ENCODE peak calls at places on chromosomes 1 and 21, in six cellular contexts. Q is prostate gland, V is cardiac muscle cell, K is fibroblast of mammary gland, Y is AG04450, S is fibroblast of lung. W is an unnamed sample.
A peak's percentile ranks its signal among the peaks of the same experiment; 100 is the strongest.

GRCh38 chr1:152107984-152108898 is 7.0 kb downstream of the TCHH start:
- DNase-seq in Q (no peak), V (no peak), K (peak; percentile 57), Y (no peak), S (peak; percentile 55), W (peak; percentile 20)

GRCh38 chr21:29360799-29361765 is 62.4 kb downstream of the BACH1 start:
- DNase-seq in Q (no peak), V (no peak), K (no peak), Y (no peak), S (no peak), W (no peak)

GRCh38 chr1:55833452-55834160 is 618.4 kb upstream of the USP24 start:
- DNase-seq in Q (no peak), V (no peak), K (peak; percentile 70), Y (peak; percentile 81), S (peak; percentile 89), W (peak; percentile 64)

GRCh38 chr1:221327954-221328353 is 413.9 kb downstream of the DUSP10 start:
- DNase-seq in Q (no peak), V (peak; percentile 19), K (no peak), Y (no peak), S (no peak), W (no peak)

GRCh38 chr1:231337472-231338269 is at the start of gene EXOC8:
- DNase-seq in Q (peak; percentile 92), V (peak; percentile 97), K (peak; percentile 97), Y (peak; percentile 94), S (peak; percentile 89), W (peak; percentile 98)

GRCh38 chr21:42850866-42851391 is 28.4 kb downstream of the WDR4 start:
- DNase-seq in Q (no peak), V (peak; percentile 12), K (peak; percentile 14), Y (no peak), S (no peak), W (no peak)

GRCh38 chr1:44059956-44060355 is 28.7 kb upstream of the SLC6A9 start:
- DNase-seq in Q (no peak), V (no peak), K (peak; percentile 48), Y (no peak), S (peak; percentile 24), W (peak; percentile 12)

GRCh38 chr1:85884372-85885035 is 176.3 kb upstream of the ZNHIT6 start:
- DNase-seq in Q (no peak), V (peak; percentile 34), K (peak; percentile 40), Y (no peak), S (peak; percentile 6), W (peak; percentile 40)

GRCh38 chr1:39398278-39399010 is 93.0 kb upstream of the BMP8A start:
- DNase-seq in Q (no peak), V (no peak), K (peak; percentile 95), Y (peak; percentile 91), S (peak; percentile 100), W (peak; percentile 98)

GRCh38 chr1:44035726-44036408 is 4.6 kb upstream of the SLC6A9 start:
- DNase-seq in Q (no peak), V (no peak), K (peak; percentile 17), Y (no peak), S (peak; percentile 10), W (no peak)

GRCh38 chr1:247444571-247444970 is 13.3 kb downstream of the OR2B11 start:
- DNase-seq in Q (no peak), V (no peak), K (no peak), Y (no peak), S (no peak), W (no peak)

GRCh38 chr1:60672435-60672834 is 409.9 kb upstream of the NFIA start:
- DNase-seq in Q (no peak), V (no peak), K (peak; percentile 1), Y (no peak), S (no peak), W (no peak)

GRCh38 chr1:31007462-31007991 is 58.0 kb downstream of the PUM1 start:
- DNase-seq in Q (peak; percentile 14), V (no peak), K (peak; percentile 77), Y (peak; percentile 62), S (peak; percentile 95), W (peak; percentile 87)

GRCh38 chr1:1211541-1212511 is 2.1 kb downstream of the TNFRSF4 start:
- DNase-seq in Q (no peak), V (no peak), K (no peak), Y (no peak), S (no peak), W (no peak)

GRCh38 chr1:39269791-39270342 is 65.4 kb downstream of the MACF1 start:
- DNase-seq in Q (no peak), V (no peak), K (peak; percentile 87), Y (peak; percentile 43), S (no peak), W (peak; percentile 47)

GRCh38 chr1:56065729-56066128 is 513.6 kb downstream of the PLPP3 start:
- DNase-seq in Q (no peak), V (no peak), K (peak; percentile 38), Y (no peak), S (peak; percentile 64), W (no peak)

GRCh38 chr1:58249729-58250586 is 296.6 kb downstream of the OMA1 start:
- DNase-seq in Q (no peak), V (peak; percentile 68), K (peak; percentile 19), Y (no peak), S (peak; percentile 66), W (peak; percentile 32)

GRCh38 chr1:15885701-15886612 is 38.5 kb downstream of the SPEN start:
- DNase-seq in Q (peak; percentile 96), V (peak; percentile 92), K (peak; percentile 94), Y (peak; percentile 78), S (peak; percentile 89), W (peak; percentile 92)

GRCh38 chr1:20442920-20443625 is 42.9 kb downstream of the CAMK2N1 start:
- DNase-seq in Q (no peak), V (no peak), K (peak; percentile 67), Y (no peak), S (no peak), W (no peak)

GRCh38 chr21:36700961-36701911 is 2.3 kb downstream of the SIM2 start:
- DNase-seq in Q (no peak), V (peak; percentile 41), K (no peak), Y (no peak), S (no peak), W (no peak)

GRCh38 chr1:181390350-181391080 is 92.8 kb upstream of the CACNA1E start:
- DNase-seq in Q (no peak), V (no peak), K (no peak), Y (no peak), S (no peak), W (no peak)

GRCh38 chr21:33640697-33641338 is 723 bp downstream of the CRYZL1 start:
- DNase-seq in Q (peak; percentile 13), V (peak; percentile 13), K (peak; percentile 36), Y (no peak), S (peak; percentile 36), W (no peak)

GRCh38 chr21:15592271-15592860 is 137.4 kb upstream of the USP25 start:
- DNase-seq in Q (peak; percentile 21), V (peak; percentile 49), K (peak; percentile 64), Y (peak; percentile 21), S (peak; percentile 38), W (peak; percentile 59)

GRCh38 chr1:167440345-167440744 is 78.0 kb downstream of the CD247 start:
- DNase-seq in Q (no peak), V (no peak), K (no peak), Y (no peak), S (no peak), W (no peak)

GRCh38 chr1:20587639-20588017 is 1.3 kb upstream of the CDA start:
- DNase-seq in Q (no peak), V (no peak), K (peak; percentile 87), Y (no peak), S (peak; percentile 43), W (peak; percentile 17)

DNA sequence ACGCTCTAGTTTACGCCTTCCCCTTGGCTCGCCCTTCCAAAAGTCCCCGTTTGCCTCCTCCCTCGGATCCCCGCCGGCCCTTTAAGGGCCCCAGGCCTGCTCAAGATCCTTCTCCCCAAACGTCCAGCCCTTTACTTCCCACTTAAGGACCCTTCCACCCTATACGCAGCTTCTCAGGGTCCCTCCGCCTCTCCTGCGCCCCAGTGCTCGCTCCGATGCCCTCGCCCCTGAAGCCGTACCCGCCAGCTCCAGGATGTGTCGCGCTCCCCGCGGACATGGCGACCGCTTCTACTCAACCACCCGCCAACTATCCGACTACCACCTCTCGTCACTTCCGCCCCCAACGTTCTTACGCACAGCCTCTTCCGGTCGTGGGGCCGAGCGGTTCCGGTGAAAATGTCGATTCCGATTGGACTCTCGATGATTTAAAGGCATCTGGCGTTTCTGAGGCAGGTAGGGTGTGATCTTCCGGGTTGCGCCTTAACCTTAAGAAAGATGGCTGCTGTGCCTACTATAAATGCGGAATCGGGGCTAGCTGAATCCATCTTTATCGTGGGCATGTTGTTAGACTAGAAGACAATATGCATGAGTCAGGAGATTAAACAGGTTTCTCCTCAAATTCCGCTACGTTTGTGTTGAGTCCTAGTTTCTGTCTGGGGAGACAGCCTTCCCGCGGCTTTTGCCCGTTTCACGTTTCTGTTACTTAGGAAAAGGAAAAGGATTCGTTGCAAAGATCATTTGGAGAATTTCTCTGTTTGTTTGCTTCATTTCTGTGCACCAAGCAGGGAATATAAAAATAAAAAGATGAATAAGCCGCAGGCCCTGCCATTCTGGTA is at the start of gene KHDC4:
- DNase-seq in Q (peak; percentile 98), V (peak; percentile 99), K (peak; percentile 99), Y (peak; percentile 96), S (peak; percentile 99), W (peak; percentile 99)
- TF ChIP-seq CTCF in Q (no peak), V (no peak), K (no peak), Y (peak; percentile 12), S (no peak), W (no peak)

DNA sequence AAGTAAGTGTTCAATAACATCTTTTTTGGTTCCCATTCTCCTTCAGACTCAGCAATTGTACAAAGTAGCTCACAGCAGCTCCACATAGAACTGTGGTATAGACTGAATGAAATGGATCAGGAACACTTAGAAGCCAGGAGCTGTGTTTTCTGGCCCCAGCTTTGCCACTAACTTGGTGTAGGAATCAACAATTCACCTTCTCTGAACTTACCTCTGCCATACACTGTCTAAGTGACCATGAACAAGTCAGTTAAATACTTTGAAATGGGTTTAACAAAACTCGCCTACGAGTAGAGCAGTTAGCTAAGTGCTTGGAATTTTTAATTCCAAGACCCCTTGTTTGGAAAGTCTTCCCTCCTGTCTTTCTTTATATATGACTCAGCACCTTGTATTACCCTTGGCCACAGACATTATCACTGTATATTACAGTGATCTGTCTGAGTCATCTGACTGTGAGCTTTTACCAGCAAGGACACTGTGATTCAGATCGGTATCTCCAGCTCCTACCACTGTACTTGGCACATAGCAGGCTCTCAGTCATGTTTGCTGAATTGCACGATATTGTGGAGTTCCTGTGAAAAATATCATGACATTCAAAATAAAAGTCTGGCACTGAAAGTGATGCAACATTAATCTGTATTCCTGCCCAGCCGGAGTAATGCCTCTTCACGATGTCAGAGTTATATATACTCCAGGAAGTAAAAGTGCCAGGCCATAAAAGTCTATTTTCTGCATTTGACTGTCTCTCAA is 101.7 kb upstream of the BEND5 start:
- DNase-seq in Q (peak; percentile 10), V (no peak), K (peak; percentile 96), Y (no peak), S (peak; percentile 97), W (peak; percentile 88)
- H3K4me3 ChIP-seq in Q (no peak overlapping the region), V (no peak overlapping the region), K (no peak overlapping the region), Y (no peak overlapping the region), S (no peak overlapping the region), W (no peak overlapping the region)

GRCh38 chr1:32619701-32620485 is 30.5 kb downstream of the ZBTB8OS start:
- DNase-seq in Q (no peak), V (peak; percentile 5), K (peak; percentile 44), Y (no peak), S (peak; percentile 11), W (peak; percentile 18)
- TF ChIP-seq CTCF in Q (no peak), V (peak; percentile 22), K (peak; percentile 24), Y (peak; percentile 29), S (no peak), W (peak; percentile 19)

DNA sequence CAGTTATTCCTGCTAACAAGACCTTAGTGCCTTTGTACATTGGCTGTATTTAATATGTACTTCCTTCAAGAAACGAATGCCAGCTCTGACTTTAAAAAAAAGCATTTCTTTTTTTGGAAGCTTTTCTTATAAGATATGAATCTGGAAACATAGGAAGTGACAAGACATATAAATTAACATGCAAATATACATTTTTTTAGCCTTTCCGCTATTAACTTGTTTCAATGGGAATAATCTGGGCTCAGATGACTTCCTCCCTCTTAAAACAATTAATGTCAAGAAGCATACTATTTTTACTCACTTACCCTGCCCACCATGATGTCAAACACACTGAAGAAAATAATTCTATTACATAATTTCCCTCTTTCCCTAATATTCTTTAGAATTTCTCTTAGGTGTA is 1.4 kb downstream of the DENND1B start:
- DNase-seq in Q (no peak), V (no peak), K (no peak), Y (no peak), S (no peak), W (peak; percentile 24)
- H3K4me3 ChIP-seq in Q (no peak overlapping the region), V (peak overlapping the region; percentile 67), K (peak overlapping the region; percentile 59), Y (peak overlapping the region; percentile 68), S (peak overlapping the region; percentile 66), W (peak overlapping the region; percentile 64)

W was measured in astrocyte of the spinal cord.